ENCODE peak calls at places on chromosomes 6 and 20, in nine cellular contexts. U is activated CD4-positive, CD25-positive, alpha-beta regulatory T cell; I is foreskin fibroblast; A is T-helper 1 cell; G is iris pigment epithelial cell; P is RWPE1; B is GM04504; W is AML-193; J is T1000. O is an unnamed sample.

GRCh38 chr6:125271486-125272159 is 30.1 kb downstream of the HDDC2 start:
- DNase-seq in U (no peak), I (no peak), A (no peak), G (no peak), P (no peak), B (no peak), W (no peak), J (no peak), O (no peak)

GRCh38 chr20:44326391-44327159 is 10.3 kb upstream of the R3HDML start:
- DNase-seq in U (no peak), I (no peak), A (no peak), G (no peak), P (no peak), B (no peak), W (no peak), J (no peak), O (no peak)

GRCh38 chr6:109121411-109121810 is 26.1 kb downstream of the CEP57L1 start:
- DNase-seq in U (no peak), I (peak), A (no peak), G (peak), P (no peak), B (no peak), W (no peak), J (no peak), O (peak)

GRCh38 chr20:31869942-31870702 is at the start of the genes DUSP15 and TTLL9:
- DNase-seq in U (no peak), I (no peak), A (no peak), G (no peak), P (no peak), B (no peak), W (no peak), J (no peak), O (peak)

GRCh38 chr20:43318749-43319148 is 129.0 kb upstream of the PTPRT start:
- DNase-seq in U (no peak), I (no peak), A (no peak), G (no peak), P (no peak), B (no peak), W (no peak), J (no peak), O (no peak)

GRCh38 chr20:44720994-44721784 is 6.0 kb downstream of the CCN5 start:
- DNase-seq in U (no peak), I (peak), A (no peak), G (peak), P (peak), B (peak), W (no peak), J (peak), O (peak)

GRCh38 chr6:161921602-161922400 is 647.9 kb upstream of the AGPAT4 start:
- DNase-seq in U (no peak), I (no peak), A (no peak), G (no peak), P (no peak), B (no peak), W (no peak), J (no peak), O (no peak)

GRCh38 chr20:46057856-46058655 is 29.0 kb downstream of the SLC12A5 start:
- DNase-seq in U (no peak), I (peak), A (no peak), G (peak), P (peak), B (peak), W (no peak), J (no peak), O (peak)

GRCh38 chr20:13221673-13222318 is 722 bp downstream of the ISM1 start:
- DNase-seq in U (peak), I (peak), A (peak), G (peak), P (peak), B (peak), W (peak), J (peak), O (peak)

GRCh38 chr6:167734662-167735497 is 91.8 kb upstream of the AFDN start:
- DNase-seq in U (no peak), I (no peak), A (no peak), G (no peak), P (no peak), B (no peak), W (no peak), J (no peak), O (no peak)

GRCh38 chr6:136761227-136761922 is 30.9 kb downstream of the MAP3K5 start:
- DNase-seq in U (no peak), I (no peak), A (no peak), G (peak), P (no peak), B (no peak), W (peak), J (no peak), O (peak)

GRCh38 chr20:43331911-43332310 is 125.8 kb upstream of the SRSF6 start:
- DNase-seq in U (no peak), I (no peak), A (no peak), G (no peak), P (no peak), B (no peak), W (no peak), J (no peak), O (no peak)

GRCh38 chr6:47134476-47135189 is 92.5 kb upstream of the ADGRF1 start:
- DNase-seq in U (no peak), I (peak), A (no peak), G (peak), P (peak), B (peak), W (peak), J (no peak), O (peak)

GRCh38 chr6:99026135-99026534 is 78.4 kb upstream of the FBXL4 start:
- DNase-seq in U (no peak), I (no peak), A (no peak), G (peak), P (no peak), B (no peak), W (no peak), J (no peak), O (no peak)

GRCh38 chr6:90890681-90891337 is 303.9 kb upstream of the MAP3K7 start:
- DNase-seq in U (no peak), I (no peak), A (no peak), G (no peak), P (no peak), B (no peak), W (no peak), J (no peak), O (no peak)

GRCh38 chr6:32151131-32151884 is 431 bp downstream of the PRRT1 start:
- DNase-seq in U (no peak), I (no peak), A (no peak), G (no peak), P (no peak), B (no peak), W (no peak), J (no peak), O (no peak)

GRCh38 chr6:16477367-16478149 is 239.2 kb downstream of the GMPR start:
- DNase-seq in U (no peak), I (no peak), A (no peak), G (no peak), P (no peak), B (no peak), W (no peak), J (no peak), O (no peak)

GRCh38 chr20:38790210-38791053 is 15.1 kb upstream of the PPP1R16B start:
- DNase-seq in U (no peak), I (no peak), A (peak), G (peak), P (peak), B (no peak), W (peak), J (no peak), O (peak)

GRCh38 chr6:46963626-46964025 is 41.9 kb upstream of the ADGRF5 start:
- DNase-seq in U (no peak), I (no peak), A (no peak), G (peak), P (no peak), B (no peak), W (no peak), J (no peak), O (peak)

GRCh38 chr6:28393912-28394662 is 5.5 kb downstream of the ZSCAN12 start:
- DNase-seq in U (no peak), I (no peak), A (no peak), G (peak), P (no peak), B (no peak), W (peak), J (no peak), O (peak)

GRCh38 chr20:37294262-37294981 is 5.0 kb downstream of the MANBAL start:
- DNase-seq in U (no peak), I (peak), A (no peak), G (peak), P (no peak), B (no peak), W (peak), J (no peak), O (peak)

GRCh38 chr20:2408111-2408510 is 27.4 kb downstream of the TGM6 start:
- DNase-seq in U (no peak), I (no peak), A (no peak), G (no peak), P (no peak), B (no peak), W (no peak), J (no peak), O (no peak)

GRCh38 chr6:30325873-30326445 is 768 bp upstream of the TRIM39 start:
- DNase-seq in U (no peak), I (no peak), A (no peak), G (no peak), P (no peak), B (peak), W (peak), J (no peak), O (no peak)

GRCh38 chr20:6711950-6712634 is 55.4 kb upstream of the BMP2 start:
- DNase-seq in U (no peak), I (no peak), A (no peak), G (no peak), P (no peak), B (no peak), W (no peak), J (no peak), O (no peak)

GRCh38 chr20:18397090-18397489 is 69.7 kb downstream of the DZANK1 start:
- DNase-seq in U (no peak), I (no peak), A (no peak), G (peak), P (no peak), B (peak), W (peak), J (no peak), O (no peak)

GRCh38 chr6:6007311-6008113 is 787 bp upstream of the NRN1 start:
- DNase-seq in U (no peak), I (no peak), A (no peak), G (no peak), P (no peak), B (no peak), W (no peak), J (peak), O (no peak)

GRCh38 chr20:2178328-2179232 is 77.0 kb downstream of the STK35 start:
- DNase-seq in U (no peak), I (no peak), A (no peak), G (no peak), P (no peak), B (no peak), W (no peak), J (no peak), O (no peak)

GRCh38 chr6:149267513-149268043 is 49.9 kb upstream of the TAB2 start:
- DNase-seq in U (no peak), I (no peak), A (no peak), G (no peak), P (no peak), B (no peak), W (no peak), J (no peak), O (no peak)

GRCh38 chr20:2385496-2385895 is 4.8 kb downstream of the TGM6 start:
- DNase-seq in U (no peak), I (no peak), A (no peak), G (no peak), P (no peak), B (no peak), W (no peak), J (no peak), O (no peak)

GRCh38 chr20:49701313-49701731 is 12.4 kb downstream of the B4GALT5 start:
- DNase-seq in U (no peak), I (peak), A (no peak), G (no peak), P (no peak), B (no peak), W (no peak), J (no peak), O (peak)

O was measured in EH.